ENCODE peak calls at places on chromosomes 1 and 21, in ten cellular contexts. One of them, this sample, is unnamed.

GRCh38 chr1:193431265-193431977 is 245.0 kb upstream of the B3GALT2 start:
- DNase-seq in brain microvascular endothelial cell: peak; percentile 55
- DNase-seq in GM23338: no peak
- DNase-seq in DND-41: no peak
- DNase-seq in lung: no peak
- DNase-seq in heart right ventricle: no peak
- DNase-seq in cardiac muscle cell: no peak
- DNase-seq in heart left ventricle: no peak
- DNase-seq in thyroid gland: no peak
- DNase-seq in body of pancreas: no peak
- DNase-seq in this sample: no peak

GRCh38 chr1:47554901-47555300 is 117.1 kb downstream of the FOXD2 start:
- DNase-seq in brain microvascular endothelial cell: peak; percentile 29
- DNase-seq in GM23338: no peak
- DNase-seq in DND-41: no peak
- DNase-seq in lung: no peak
- DNase-seq in heart right ventricle: no peak
- DNase-seq in cardiac muscle cell: no peak
- DNase-seq in heart left ventricle: no peak
- DNase-seq in thyroid gland: no peak
- DNase-seq in body of pancreas: no peak
- DNase-seq in this sample: no peak

GRCh38 chr1:170150921-170151320 is 5.2 kb downstream of the NTMT2 start:
- DNase-seq in brain microvascular endothelial cell: no peak
- DNase-seq in GM23338: no peak
- DNase-seq in DND-41: no peak
- DNase-seq in lung: no peak
- DNase-seq in heart right ventricle: no peak
- DNase-seq in cardiac muscle cell: no peak
- DNase-seq in heart left ventricle: no peak
- DNase-seq in thyroid gland: no peak
- DNase-seq in body of pancreas: no peak
- DNase-seq in this sample: no peak

GRCh38 chr1:89274431-89274857 is 1.8 kb upstream of the GBP5 start:
- DNase-seq in brain microvascular endothelial cell: no peak
- DNase-seq in GM23338: no peak
- DNase-seq in DND-41: no peak
- DNase-seq in lung: no peak
- DNase-seq in heart right ventricle: no peak
- DNase-seq in cardiac muscle cell: no peak
- DNase-seq in heart left ventricle: no peak
- DNase-seq in thyroid gland: no peak
- DNase-seq in body of pancreas: no peak
- DNase-seq in this sample: no peak

GRCh38 chr1:226400519-226401406 is 7.1 kb downstream of the PARP1 start:
- DNase-seq in brain microvascular endothelial cell: no peak
- DNase-seq in GM23338: no peak
- DNase-seq in DND-41: no peak
- DNase-seq in lung: no peak
- DNase-seq in heart right ventricle: no peak
- DNase-seq in cardiac muscle cell: no peak
- DNase-seq in heart left ventricle: no peak
- DNase-seq in thyroid gland: no peak
- DNase-seq in body of pancreas: no peak
- DNase-seq in this sample: no peak

GRCh38 chr1:75423616-75424015 is 187.3 kb downstream of the SLC44A5 start:
- DNase-seq in brain microvascular endothelial cell: no peak
- DNase-seq in GM23338: peak; percentile 42
- DNase-seq in DND-41: no peak
- DNase-seq in lung: no peak
- DNase-seq in heart right ventricle: no peak
- DNase-seq in cardiac muscle cell: peak; percentile 1
- DNase-seq in heart left ventricle: no peak
- DNase-seq in thyroid gland: no peak
- DNase-seq in body of pancreas: no peak
- DNase-seq in this sample: no peak

GRCh38 chr21:26739189-26739588 is 106.0 kb downstream of the ADAMTS1 start:
- DNase-seq in brain microvascular endothelial cell: no peak
- DNase-seq in GM23338: no peak
- DNase-seq in DND-41: no peak
- DNase-seq in lung: no peak
- DNase-seq in heart right ventricle: no peak
- DNase-seq in cardiac muscle cell: no peak
- DNase-seq in heart left ventricle: no peak
- DNase-seq in thyroid gland: no peak
- DNase-seq in body of pancreas: no peak
- DNase-seq in this sample: no peak

GRCh38 chr1:149883598-149884247 is 15.6 kb upstream of the BOLA1 start:
- DNase-seq in brain microvascular endothelial cell: no peak
- DNase-seq in GM23338: no peak
- DNase-seq in DND-41: no peak
- DNase-seq in lung: no peak
- DNase-seq in heart right ventricle: no peak
- DNase-seq in cardiac muscle cell: no peak
- DNase-seq in heart left ventricle: no peak
- DNase-seq in thyroid gland: no peak
- DNase-seq in body of pancreas: no peak
- DNase-seq in this sample: no peak

GRCh38 chr1:64653466-64653865 is 91.4 kb upstream of the RAVER2 start:
- DNase-seq in brain microvascular endothelial cell: no peak
- DNase-seq in GM23338: no peak
- DNase-seq in DND-41: no peak
- DNase-seq in lung: no peak
- DNase-seq in heart right ventricle: no peak
- DNase-seq in cardiac muscle cell: no peak
- DNase-seq in heart left ventricle: no peak
- DNase-seq in thyroid gland: no peak
- DNase-seq in body of pancreas: no peak
- DNase-seq in this sample: no peak

GRCh38 chr1:65065535-65066378 is 82.2 kb upstream of the AK4 start:
- DNase-seq in brain microvascular endothelial cell: no peak
- DNase-seq in GM23338: peak; percentile 89
- DNase-seq in DND-41: no peak
- DNase-seq in lung: no peak
- DNase-seq in heart right ventricle: peak; percentile 53
- DNase-seq in cardiac muscle cell: peak; percentile 53
- DNase-seq in heart left ventricle: peak; percentile 72
- DNase-seq in thyroid gland: peak; percentile 55
- DNase-seq in body of pancreas: peak; percentile 59
- DNase-seq in this sample: peak; percentile 49

GRCh38 chr1:197355248-197355995 is 87.4 kb downstream of the CRB1 start:
- DNase-seq in brain microvascular endothelial cell: no peak
- DNase-seq in GM23338: no peak
- DNase-seq in DND-41: no peak
- DNase-seq in lung: no peak
- DNase-seq in heart right ventricle: no peak
- DNase-seq in cardiac muscle cell: no peak
- DNase-seq in heart left ventricle: peak; percentile 59
- DNase-seq in thyroid gland: no peak
- DNase-seq in body of pancreas: no peak
- DNase-seq in this sample: peak; percentile 34

GRCh38 chr1:43152866-43153265 is 19.2 kb downstream of the EBNA1BP2 start:
- DNase-seq in brain microvascular endothelial cell: no peak
- DNase-seq in GM23338: peak; percentile 29
- DNase-seq in DND-41: no peak
- DNase-seq in lung: no peak
- DNase-seq in heart right ventricle: no peak
- DNase-seq in cardiac muscle cell: no peak
- DNase-seq in heart left ventricle: no peak
- DNase-seq in thyroid gland: no peak
- DNase-seq in body of pancreas: no peak
- DNase-seq in this sample: no peak

GRCh38 chr1:223819730-223820514 is 25.8 kb downstream of the TP53BP2 start:
- DNase-seq in brain microvascular endothelial cell: no peak
- DNase-seq in GM23338: no peak
- DNase-seq in DND-41: no peak
- DNase-seq in lung: no peak
- DNase-seq in heart right ventricle: peak; percentile 31
- DNase-seq in cardiac muscle cell: no peak
- DNase-seq in heart left ventricle: no peak
- DNase-seq in thyroid gland: no peak
- DNase-seq in body of pancreas: no peak
- DNase-seq in this sample: no peak

GRCh38 chr1:216462061-216462775 is 39.0 kb upstream of the USH2A start:
- DNase-seq in brain microvascular endothelial cell: no peak
- DNase-seq in GM23338: no peak
- DNase-seq in DND-41: no peak
- DNase-seq in lung: no peak
- DNase-seq in heart right ventricle: no peak
- DNase-seq in cardiac muscle cell: no peak
- DNase-seq in heart left ventricle: no peak
- DNase-seq in thyroid gland: no peak
- DNase-seq in body of pancreas: no peak
- DNase-seq in this sample: no peak

GRCh38 chr1:36307601-36308330 is 1.6 kb downstream of the SH3D21 start:
- DNase-seq in brain microvascular endothelial cell: no peak
- DNase-seq in GM23338: peak; percentile 10
- DNase-seq in DND-41: no peak
- DNase-seq in lung: no peak
- DNase-seq in heart right ventricle: no peak
- DNase-seq in cardiac muscle cell: no peak
- DNase-seq in heart left ventricle: no peak
- DNase-seq in thyroid gland: no peak
- DNase-seq in body of pancreas: no peak
- DNase-seq in this sample: peak; percentile 13

DNA sequence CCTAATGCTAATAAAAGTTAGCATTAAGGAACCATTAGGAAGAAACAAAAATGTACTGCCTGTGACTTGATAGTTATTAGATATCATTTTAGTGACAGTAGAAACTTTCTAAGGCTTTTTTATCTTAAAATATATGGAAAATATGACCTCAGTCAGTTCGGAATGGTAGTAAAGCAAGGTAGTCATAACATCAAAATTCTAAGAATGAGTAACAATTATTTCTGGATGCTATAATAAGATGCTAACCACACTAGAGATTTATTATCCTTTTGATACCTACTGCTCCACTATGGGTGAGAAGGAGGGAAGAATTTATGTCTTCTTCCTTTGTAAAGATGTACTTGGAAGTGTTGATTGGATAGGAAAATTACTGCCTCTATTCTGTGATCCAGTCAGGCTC is 8.7 kb downstream of the FMN2 start:
- DNase-seq in brain microvascular endothelial cell: no peak
- DNase-seq in GM23338: no peak
- DNase-seq in DND-41: no peak
- DNase-seq in lung: no peak
- DNase-seq in heart right ventricle: no peak
- DNase-seq in cardiac muscle cell: no peak
- DNase-seq in heart left ventricle: no peak
- DNase-seq in thyroid gland: no peak
- DNase-seq in body of pancreas: no peak
- DNase-seq in this sample: no peak
- H3K27ac ChIP-seq in brain microvascular endothelial cell: peak overlapping the region; percentile 46
- H3K27ac ChIP-seq in GM23338: no peak overlapping the region
- H3K27ac ChIP-seq in DND-41: no peak overlapping the region
- H3K27ac ChIP-seq in lung: no peak overlapping the region
- H3K27ac ChIP-seq in heart right ventricle: no peak overlapping the region
- H3K27ac ChIP-seq in cardiac muscle cell: no peak overlapping the region
- H3K27ac ChIP-seq in heart left ventricle: no peak overlapping the region
- H3K27ac ChIP-seq in thyroid gland: no peak overlapping the region
- H3K27ac ChIP-seq in body of pancreas: no peak overlapping the region
- H3K27ac ChIP-seq in this sample: no peak overlapping the region

GRCh38 chr1:20164694-20165202 is 21.1 kb upstream of the UBXN10 start:
- DNase-seq in brain microvascular endothelial cell: peak; percentile 16
- DNase-seq in GM23338: no peak
- DNase-seq in DND-41: no peak
- DNase-seq in lung: no peak
- DNase-seq in heart right ventricle: peak; percentile 43
- DNase-seq in cardiac muscle cell: peak; percentile 12
- DNase-seq in heart left ventricle: peak; percentile 77
- DNase-seq in thyroid gland: no peak
- DNase-seq in body of pancreas: no peak
- DNase-seq in this sample: no peak
- TF ChIP-seq CTCF in brain microvascular endothelial cell: peak; percentile 13
- TF ChIP-seq CTCF in GM23338: peak; percentile 38
- TF ChIP-seq CTCF in DND-41: no peak
- TF ChIP-seq CTCF in lung: no peak
- TF ChIP-seq CTCF in heart right ventricle: peak; percentile 29
- TF ChIP-seq CTCF in cardiac muscle cell: peak; percentile 50
- TF ChIP-seq CTCF in heart left ventricle: no peak
- TF ChIP-seq CTCF in thyroid gland: no peak
- TF ChIP-seq CTCF in body of pancreas: no peak
- TF ChIP-seq CTCF in this sample: no peak

DNA sequence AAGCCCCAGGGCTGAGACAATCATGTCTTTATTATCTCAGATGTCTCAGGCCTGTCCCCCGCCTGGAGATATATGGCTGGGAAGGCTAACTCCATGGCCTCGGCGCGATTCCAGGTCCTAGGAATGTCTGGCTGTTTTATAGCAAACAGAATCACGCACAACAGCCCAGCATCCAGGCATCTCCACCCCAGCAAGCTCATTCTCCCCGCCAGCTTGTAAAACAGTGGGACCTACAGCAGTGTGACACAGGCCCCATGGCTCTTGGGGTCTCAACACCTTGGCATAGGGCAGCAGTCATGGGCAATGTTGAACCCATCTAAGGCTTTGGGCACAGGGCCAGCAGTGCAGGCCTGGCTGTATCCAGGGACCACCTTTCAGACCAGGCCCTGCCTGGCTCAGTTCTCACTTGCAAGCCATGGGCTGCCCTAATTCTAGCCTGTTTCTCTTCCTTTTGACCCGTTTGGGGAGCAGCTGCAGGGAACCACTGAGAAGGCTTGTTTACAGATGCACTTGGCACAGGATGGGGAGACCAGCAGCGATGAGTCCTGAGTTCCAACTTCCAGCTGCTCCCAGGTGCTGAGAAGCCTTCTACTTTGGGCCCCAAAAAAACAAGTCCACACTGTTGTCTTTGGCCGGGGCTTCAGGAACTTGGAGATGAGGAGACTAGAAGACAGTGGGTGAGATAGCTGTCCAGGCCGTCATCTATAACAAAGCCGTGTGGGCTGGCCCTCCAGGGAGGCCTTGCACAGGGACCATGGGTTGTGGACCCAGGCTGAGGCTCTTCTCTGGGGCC is 34.4 kb downstream of the WNT4 start:
- DNase-seq in brain microvascular endothelial cell: no peak
- DNase-seq in GM23338: no peak
- DNase-seq in DND-41: no peak
- DNase-seq in lung: no peak
- DNase-seq in heart right ventricle: no peak
- DNase-seq in cardiac muscle cell: no peak
- DNase-seq in heart left ventricle: no peak
- DNase-seq in thyroid gland: no peak
- DNase-seq in body of pancreas: no peak
- DNase-seq in this sample: peak; percentile 87
- H3K27ac ChIP-seq in brain microvascular endothelial cell: no peak overlapping the region
- H3K27ac ChIP-seq in GM23338: peak overlapping the region; percentile 45
- H3K27ac ChIP-seq in DND-41: no peak overlapping the region
- H3K27ac ChIP-seq in lung: no peak overlapping the region
- H3K27ac ChIP-seq in heart right ventricle: no peak overlapping the region
- H3K27ac ChIP-seq in cardiac muscle cell: no peak overlapping the region
- H3K27ac ChIP-seq in heart left ventricle: no peak overlapping the region
- H3K27ac ChIP-seq in thyroid gland: no peak overlapping the region
- H3K27ac ChIP-seq in body of pancreas: no peak overlapping the region
- H3K27ac ChIP-seq in this sample: no peak overlapping the region

DNA sequence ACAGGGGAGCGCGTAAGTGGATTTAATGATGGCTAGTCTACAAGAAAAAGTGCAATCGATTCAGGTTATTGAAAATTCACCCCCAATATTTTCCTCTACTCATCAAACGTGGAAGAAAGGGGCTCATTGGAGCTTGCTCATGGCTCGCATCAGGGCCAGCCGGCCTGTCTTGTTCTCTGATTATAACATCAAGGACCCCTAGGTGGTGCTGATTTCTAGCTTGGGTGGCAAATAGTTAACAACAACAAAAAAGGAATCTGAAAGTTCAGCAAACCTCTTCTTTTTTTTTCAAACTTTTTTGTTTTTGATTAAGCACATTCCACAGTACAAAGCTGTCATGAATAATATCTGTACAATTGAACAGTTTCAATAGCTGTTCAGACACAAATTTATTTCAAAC is 35.8 kb upstream of the SOD1 start:
- DNase-seq in brain microvascular endothelial cell: no peak
- DNase-seq in GM23338: peak; percentile 73
- DNase-seq in DND-41: no peak
- DNase-seq in lung: no peak
- DNase-seq in heart right ventricle: no peak
- DNase-seq in cardiac muscle cell: no peak
- DNase-seq in heart left ventricle: no peak
- DNase-seq in thyroid gland: no peak
- DNase-seq in body of pancreas: no peak
- DNase-seq in this sample: no peak
- TF ChIP-seq CTCF in brain microvascular endothelial cell: peak; percentile 58
- TF ChIP-seq CTCF in GM23338: peak; percentile 54
- TF ChIP-seq CTCF in DND-41: peak; percentile 32
- TF ChIP-seq CTCF in lung: no peak
- TF ChIP-seq CTCF in heart right ventricle: no peak
- TF ChIP-seq CTCF in cardiac muscle cell: no peak
- TF ChIP-seq CTCF in heart left ventricle: no peak
- TF ChIP-seq CTCF in thyroid gland: no peak
- TF ChIP-seq CTCF in body of pancreas: no peak
- TF ChIP-seq CTCF in this sample: no peak

This sample was measured in testis.